ENCODE peak calls at places on chromosome 21, in six cellular contexts. S, I, R, O, E and X are unnamed samples.

GRCh38 chr21:32386195-32386870 is 6.5 kb downstream of the URB1 start:
- DNase-seq in S (no peak), I (no peak), R (no peak), O (no peak), E (peak; percentile 60), X (no peak)

GRCh38 chr21:32727728-32728454 is at the start of gene SYNJ1:
- DNase-seq in S (peak; percentile 86), I (peak; percentile 97), R (peak; percentile 72), O (peak; percentile 96), E (peak; percentile 95), X (peak; percentile 92)

GRCh38 chr21:46459356-46460112 is 843 bp downstream of the DIP2A start:
- DNase-seq in S (no peak), I (no peak), R (no peak), O (peak; percentile 36), E (peak; percentile 47), X (peak; percentile 60)

GRCh38 chr21:35933466-35933865 is 126.9 kb downstream of the SETD4 start:
- DNase-seq in S (no peak), I (no peak), R (peak; percentile 78), O (no peak), E (peak; percentile 43), X (no peak)

GRCh38 chr21:24729568-24729967 is 877.7 kb downstream of the MRPL39 start:
- DNase-seq in S (no peak), I (no peak), R (no peak), O (no peak), E (no peak), X (no peak)

GRCh38 chr21:31298618-31299269 is 45.3 kb downstream of the TIAM1 start:
- DNase-seq in S (no peak), I (no peak), R (peak; percentile 45), O (no peak), E (no peak), X (no peak)

GRCh38 chr21:17526771-17527170 is 13.9 kb downstream of the CXADR start:
- DNase-seq in S (no peak), I (no peak), R (no peak), O (no peak), E (no peak), X (no peak)

GRCh38 chr21:19510653-19511052 is 1107.1 kb upstream of the TMPRSS15 start:
- DNase-seq in S (no peak), I (no peak), R (no peak), O (no peak), E (no peak), X (no peak)

GRCh38 chr21:46295996-46296752 is 10.0 kb downstream of the YBEY start:
- DNase-seq in S (no peak), I (no peak), R (no peak), O (peak; percentile 84), E (peak; percentile 92), X (peak; percentile 70)

DNA sequence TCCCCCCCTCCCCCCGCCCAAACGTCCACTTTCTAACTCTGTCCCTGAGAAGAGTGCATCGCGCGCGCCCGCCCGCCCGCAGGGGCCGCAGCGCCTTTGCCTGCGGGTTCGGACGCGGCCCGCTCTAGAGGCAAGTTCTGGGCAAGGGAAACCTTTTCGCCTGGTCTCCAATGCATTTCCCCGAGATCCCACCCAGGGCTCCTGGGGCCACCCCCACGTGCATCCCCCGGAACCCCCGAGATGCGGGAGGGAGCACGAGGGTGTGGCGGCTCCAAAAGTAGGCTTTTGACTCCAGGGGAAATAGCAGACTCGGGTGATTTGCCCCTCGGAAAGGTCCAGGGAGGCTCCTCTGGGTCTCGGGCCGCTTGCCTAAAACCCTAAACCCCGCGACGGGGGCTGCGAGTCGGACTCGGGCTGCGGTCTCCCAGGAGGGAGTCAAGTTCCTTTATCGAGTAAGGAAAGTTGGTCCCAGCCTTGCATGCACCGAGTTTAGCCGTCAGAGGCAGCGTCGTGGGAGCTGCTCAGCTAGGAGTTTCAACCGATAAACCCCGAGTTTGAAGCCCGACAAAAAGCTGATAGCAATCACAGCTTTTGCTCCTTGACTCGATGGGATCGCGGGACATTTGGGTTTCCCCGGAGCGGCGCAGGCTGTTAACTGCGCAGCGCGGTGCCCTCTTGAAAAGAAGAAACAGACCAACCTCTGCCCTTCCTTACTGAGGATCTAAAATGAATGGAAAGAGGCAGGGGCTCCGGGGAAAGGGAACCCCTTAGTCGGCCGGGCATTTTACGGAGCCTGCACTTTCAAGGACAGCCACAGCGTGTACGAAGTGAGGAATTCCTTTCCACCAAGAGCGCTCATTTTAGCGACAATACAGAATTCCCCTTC is 158.1 kb downstream of the RUNX1 start:
- DNase-seq in S (no peak), I (peak; percentile 20), R (no peak), O (no peak), E (peak; percentile 20), X (peak; percentile 36)
- TF ChIP-seq CTCF in S (no peak), I (peak; percentile 25), R (no peak), O (no peak), E (no peak), X (no peak)

GRCh38 chr21:45109831-45110492 is 35.6 kb downstream of the ADARB1 start:
- DNase-seq in S (no peak), I (no peak), R (peak; percentile 14), O (peak; percentile 81), E (no peak), X (peak; percentile 90)
- TF ChIP-seq CTCF in S (no peak), I (no peak), R (no peak), O (no peak), E (no peak), X (no peak)

DNA sequence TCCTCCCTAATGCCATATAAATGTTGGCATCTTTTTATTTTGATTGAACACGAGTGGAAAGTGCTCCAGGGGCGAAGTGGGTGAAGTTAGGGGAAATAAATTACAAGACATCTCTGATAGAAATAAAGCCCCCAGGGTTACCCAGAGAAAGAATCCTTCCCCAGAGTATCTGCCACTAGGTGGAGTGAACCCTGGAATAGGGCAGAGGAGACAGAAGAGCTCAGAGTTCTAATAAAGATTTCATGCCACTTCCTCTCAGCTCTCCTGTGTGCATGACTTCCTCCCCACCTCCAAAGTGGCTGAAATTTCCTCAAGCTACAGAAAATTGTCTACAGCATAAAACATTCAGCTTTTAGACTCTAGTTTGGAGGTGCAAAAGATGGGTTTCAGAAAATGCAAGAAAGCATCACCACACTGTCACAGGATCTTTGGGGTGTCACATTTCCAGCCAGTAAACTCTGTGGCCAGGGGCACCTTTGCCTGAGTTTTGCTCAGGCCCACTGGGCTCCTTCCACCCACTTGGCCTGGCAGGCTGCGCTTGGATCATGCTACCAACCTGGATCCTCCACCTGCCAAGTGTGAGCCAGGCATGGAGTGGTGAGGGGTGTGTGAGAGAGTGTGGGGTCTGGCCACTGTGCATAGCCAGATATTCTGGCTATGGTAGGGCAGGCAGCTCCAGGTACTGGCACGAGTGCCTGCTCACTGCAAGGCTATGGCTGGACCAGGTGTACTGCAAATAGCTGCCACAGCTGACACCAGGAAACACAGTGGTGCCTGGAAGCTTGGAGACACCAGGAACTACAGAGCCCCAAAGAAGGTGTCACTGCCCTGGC is 208.8 kb upstream of the USP25 start:
- DNase-seq in S (no peak), I (peak; percentile 8), R (no peak), O (no peak), E (no peak), X (no peak)
- TF ChIP-seq CTCF in S (peak; percentile 26), I (peak; percentile 46), R (peak; percentile 29), O (no peak), E (no peak), X (no peak)

GRCh38 chr21:26846036-26846931 is 1.1 kb upstream of the ADAMTS1 start:
- DNase-seq in S (no peak), I (peak; percentile 76), R (no peak), O (peak; percentile 24), E (peak; percentile 91), X (no peak)
- TF ChIP-seq CTCF in S (no peak), I (peak; percentile 38), R (peak; percentile 21), O (no peak), E (no peak), X (no peak)